ENCODE peak calls at places on chromosomes 4 and X, in six cellular contexts. M is K562, C is HCT116, V is H1, E is GM12878, B is HepG2. K is an unnamed sample.
A peak's percentile ranks its signal among the peaks of the same experiment; 100 is the strongest.

GRCh38 chr4:85869156-85869555 is 394.2 kb downstream of the ARHGAP24 start:
- DNase-seq in M (no peak), C (no peak), V (no peak), E (no peak), B (no peak), K (no peak)

GRCh38 chr4:106795326-106795725 is 240.8 kb downstream of the DKK2 start:
- DNase-seq in M (no peak), C (no peak), V (no peak), E (no peak), B (no peak), K (no peak)

GRCh38 chrX:13494562-13494961 is 74.8 kb upstream of the EGFL6 start:
- DNase-seq in M (no peak), C (no peak), V (no peak), E (no peak), B (no peak), K (no peak)

GRCh38 chr4:83536649-83537352 is 893 bp downstream of the GPAT3 start:
- DNase-seq in M (no peak), C (no peak), V (no peak), E (no peak), B (no peak), K (no peak)

GRCh38 chrX:74535211-74535621 is 79.2 kb downstream of the RLIM start:
- DNase-seq in M (peak; percentile 16), C (peak; percentile 21), V (no peak), E (no peak), B (peak; percentile 16), K (peak; percentile 28)

GRCh38 chr4:174318829-174319764 is 35.4 kb downstream of the CEP44 start:
- DNase-seq in M (peak; percentile 54), C (peak; percentile 22), V (no peak), E (no peak), B (peak; percentile 31), K (no peak)

GRCh38 chrX:152926279-152926678 is 28.4 kb downstream of the ZNF185 start:
- DNase-seq in M (peak; percentile 64), C (peak; percentile 64), V (no peak), E (no peak), B (peak; percentile 75), K (no peak)

GRCh38 chr4:38328963-38329729 is 334.9 kb upstream of the KLF3 start:
- DNase-seq in M (peak; percentile 40), C (no peak), V (no peak), E (no peak), B (no peak), K (no peak)

GRCh38 chrX:118226060-118226428 is 109.4 kb upstream of the KLHL13 start:
- DNase-seq in M (peak; percentile 8), C (no peak), V (no peak), E (peak; percentile 28), B (peak; percentile 1), K (peak; percentile 7)

DNA sequence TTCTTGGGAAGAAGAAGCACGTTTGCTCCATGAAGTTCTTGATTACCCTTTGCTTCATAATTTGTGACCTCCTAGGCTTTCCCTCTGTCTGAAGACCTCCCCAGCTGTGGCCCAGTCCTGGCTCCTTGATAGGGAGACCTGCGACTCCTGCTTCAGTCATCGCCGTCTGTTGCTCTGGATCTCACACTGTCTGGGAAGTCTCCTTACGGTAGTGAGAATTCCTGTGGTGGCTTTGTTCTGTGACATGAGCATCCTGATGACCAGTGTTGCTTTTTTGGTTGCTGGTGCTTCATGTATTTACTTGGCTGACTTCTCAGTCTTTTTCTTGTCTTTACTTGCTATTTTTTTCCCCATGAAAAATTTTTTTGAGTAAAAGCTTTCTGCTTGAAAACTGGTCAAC is 44.2 kb downstream of the JADE1 start:
- DNase-seq in M (no peak), C (no peak), V (no peak), E (no peak), B (no peak), K (no peak)
- TF ChIP-seq JUND in M (no peak), C (no peak), V (no peak), E (no peak), B (no peak), K (no peak)

GRCh38 chrX:70257599-70258288 is 2.3 kb downstream of the P2RY4 start:
- DNase-seq in M (no peak), C (no peak), V (no peak), E (no peak), B (no peak), K (no peak)

GRCh38 chrX:70264784-70265183 is 3.4 kb upstream of the ARR3 start:
- DNase-seq in M (no peak), C (no peak), V (no peak), E (no peak), B (no peak), K (peak; percentile 3)

GRCh38 chrX:70268034-70268433 is at the start of gene ARR3:
- DNase-seq in M (no peak), C (no peak), V (no peak), E (no peak), B (no peak), K (no peak)

GRCh38 chrX:70260104-70260503 is at the start of gene P2RY4:
- DNase-seq in M (no peak), C (no peak), V (no peak), E (no peak), B (no peak), K (no peak)

DNA sequence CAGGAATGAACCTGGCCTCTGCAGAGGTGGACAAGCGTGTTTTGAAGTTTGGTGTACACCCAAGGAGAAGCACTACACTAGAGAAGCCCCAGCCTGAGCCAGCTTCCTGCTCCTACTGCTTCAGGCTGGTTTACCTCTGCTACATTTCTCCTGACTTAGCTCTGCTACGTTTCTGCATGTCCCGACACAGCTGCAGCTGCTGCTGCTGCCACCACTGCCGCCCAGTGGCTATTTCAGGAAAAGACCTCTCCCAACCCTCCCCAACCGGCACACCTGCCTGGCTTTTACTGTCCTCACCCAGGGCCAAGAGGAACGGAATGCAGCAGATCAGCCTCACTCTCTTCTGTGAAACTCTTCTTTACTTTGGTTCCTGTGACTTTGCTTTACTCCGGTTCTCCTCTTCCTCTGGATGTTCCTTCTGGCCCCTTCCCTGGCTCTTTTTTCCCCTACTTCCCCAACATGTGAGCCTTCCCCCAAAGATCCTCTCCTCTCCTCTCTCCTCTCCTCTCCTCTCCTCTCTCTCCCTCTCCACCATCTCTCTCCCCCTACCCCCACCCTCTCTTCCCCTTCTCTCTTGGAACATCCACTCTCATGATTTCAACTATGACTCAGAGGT is 3.1 kb upstream of the P2RY4 start:
- DNase-seq in M (peak; percentile 60), C (no peak), V (peak; percentile 25), E (no peak), B (peak; percentile 23), K (peak; percentile 15)
- TF ChIP-seq JUND in M (no peak), C (no peak), V (no peak), E (no peak), B (no peak), K (no peak)

GRCh38 chrX:137431693-137432488 is 134.0 kb upstream of the ZIC3 start:
- DNase-seq in M (no peak), C (no peak), V (no peak), E (no peak), B (no peak), K (no peak)

GRCh38 chrX:137428777-137429564 is 137.0 kb upstream of the ZIC3 start:
- DNase-seq in M (no peak), C (no peak), V (no peak), E (no peak), B (no peak), K (no peak)

GRCh38 chrX:137430984-137431475 is 134.9 kb upstream of the ZIC3 start:
- DNase-seq in M (no peak), C (no peak), V (no peak), E (no peak), B (no peak), K (no peak)

GRCh38 chrX:137430301-137430700 is 135.6 kb upstream of the ZIC3 start:
- DNase-seq in M (no peak), C (no peak), V (no peak), E (no peak), B (no peak), K (no peak)

GRCh38 chrX:137432609-137433008 is 133.3 kb upstream of the ZIC3 start:
- DNase-seq in M (peak; percentile 24), C (no peak), V (no peak), E (no peak), B (peak; percentile 0), K (peak; percentile 50)
- TF ChIP-seq JUND in M (no peak), C (no peak), V (no peak), E (no peak), B (no peak), K (no peak)

DNA sequence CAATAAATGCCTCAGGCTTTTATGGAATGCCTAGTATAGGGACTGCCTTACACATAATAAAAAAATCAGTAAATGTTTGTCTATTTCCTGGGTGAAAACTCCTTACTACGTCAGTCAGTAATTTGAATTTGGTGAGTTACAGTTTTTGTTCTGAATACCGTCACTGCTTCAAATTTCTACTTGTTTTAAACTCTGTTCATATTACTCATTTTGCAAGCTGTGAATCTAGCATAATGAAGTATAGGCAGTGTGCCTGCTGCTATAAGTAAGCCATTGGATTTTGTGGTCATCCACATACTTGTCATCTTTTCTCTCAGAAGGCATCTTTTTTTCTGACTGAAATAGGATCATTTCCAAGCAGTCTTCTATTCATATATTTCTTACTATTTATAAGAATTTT is 43.1 kb downstream of the SYNPO2 start:
- DNase-seq in M (no peak), C (no peak), V (no peak), E (no peak), B (no peak), K (no peak)
- TF ChIP-seq JUND in M (no peak), C (no peak), V (no peak), E (no peak), B (no peak), K (no peak)

DNA sequence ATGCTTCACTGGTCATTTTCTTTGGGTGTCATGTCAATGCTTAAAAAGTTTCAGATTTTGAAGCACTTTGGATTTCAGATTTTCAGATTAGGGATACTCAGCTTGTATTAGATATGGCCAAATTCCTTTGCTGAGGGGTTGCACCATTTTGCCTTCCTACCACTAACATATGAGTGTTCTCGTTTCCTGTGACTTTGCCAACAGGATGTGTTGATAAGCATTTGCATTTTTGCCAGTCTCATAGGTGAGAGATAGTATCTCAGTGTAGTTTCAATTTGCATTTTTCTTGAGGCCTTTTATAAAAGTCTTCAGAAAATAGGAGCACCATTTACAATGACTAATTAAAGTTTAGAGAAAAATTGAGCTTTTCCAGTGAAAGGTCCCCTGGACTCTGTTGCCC is 71.6 kb upstream of the CLCN4 start:
- DNase-seq in M (no peak), C (no peak), V (no peak), E (peak; percentile 36), B (no peak), K (peak; percentile 73)
- TF ChIP-seq JUND in M (no peak), C (no peak), V (no peak), E (no peak), B (no peak), K (peak; percentile 53)